ENCODE peak calls at places on chromosome 19, in seven cellular contexts. T is effector memory CD4-positive, alpha-beta T cell; I is right cardiac atrium; Y is heart left ventricle; P is H1; O is tibial nerve; V is IMR-90. E is an unnamed sample. For H3K27me3 and H3K9me3, the result is how much of the 10 kb centered on the place peaks cover.

GRCh38 chr19:14553042-14553938 is 18.6 kb downstream of the NDUFB7 start:
- DNase-seq in T (no peak), Y (no peak), V (no peak), P (no peak), O (no peak), I (peak), E (no peak)

GRCh38 chr19:47113446-47114348 is at the start of gene ZC3H4:
- DNase-seq in Y (peak), I (peak), P (peak), V (peak), T (peak), O (peak), E (peak)

GRCh38 chr19:42199440-42200115 is 17.9 kb downstream of the DEDD2 start:
- DNase-seq in V (no peak), Y (peak), I (peak), T (peak), O (no peak), P (no peak), E (no peak)

GRCh38 chr19:37992761-37993160 is 85.8 kb downstream of the SIPA1L3 start:
- DNase-seq in V (no peak), I (no peak), P (no peak), O (no peak), Y (no peak), T (no peak), E (no peak)

GRCh38 chr19:40778865-40779284 is 828 bp downstream of the RAB4B start:
- DNase-seq in T (no peak), V (peak), O (no peak), P (no peak), Y (no peak), I (no peak), E (no peak)

GRCh38 chr19:42511340-42511739 is 16.9 kb downstream of the CEACAM1 start:
- DNase-seq in P (peak), I (no peak), T (no peak), Y (no peak), V (no peak), O (no peak), E (no peak)

GRCh38 chr19:31274266-31274963 is 74.8 kb downstream of the TSHZ3 start:
- DNase-seq in P (no peak), O (no peak), Y (no peak), I (peak), V (no peak), T (no peak), E (no peak)

GRCh38 chr19:45953676-45954075 is 20.0 kb downstream of the NOVA2 start:
- DNase-seq in V (no peak), O (no peak), T (no peak), Y (no peak), I (no peak), P (no peak), E (no peak)

GRCh38 chr19:55324705-55325104 is 436 bp downstream of the TMEM150B start:
- DNase-seq in T (no peak), Y (no peak), P (no peak), V (no peak), O (no peak), I (no peak), E (no peak)

GRCh38 chr19:21638776-21639175 is 128.6 kb downstream of the ZNF100 start:
- DNase-seq in I (no peak), V (no peak), P (no peak), T (no peak), Y (no peak), O (no peak), E (no peak)

GRCh38 chr19:39125199-39125553 is 410 bp upstream of the PAK4 start:
- DNase-seq in Y (no peak), V (no peak), P (no peak), T (no peak), O (no peak), I (no peak), E (no peak)

GRCh38 chr19:40191836-40192646 is 815 bp downstream of the MAP3K10 start:
- DNase-seq in I (peak), Y (peak), O (no peak), V (peak), T (no peak), P (peak), E (no peak)

GRCh38 chr19:41218615-41219507 is at the start of gene AXL:
- DNase-seq in V (peak), P (peak), Y (peak), T (no peak), I (peak), O (peak), E (peak)

GRCh38 chr19:53775524-53775923 is 48.6 kb downstream of the NLRP12 start:
- DNase-seq in T (no peak), V (no peak), Y (no peak), P (no peak), O (no peak), I (no peak), E (no peak)

GRCh38 chr19:2271516-2272103 is 10.4 kb downstream of the PEAK3 start:
- DNase-seq in P (no peak), O (no peak), T (no peak), I (no peak), Y (peak), V (peak), E (no peak)

GRCh38 chr19:39246951-39247669 is 1.5 kb downstream of the IFNL4 start:
- DNase-seq in O (no peak), V (no peak), I (peak), P (peak), Y (no peak), T (no peak), E (no peak)

GRCh38 chr19:35204799-35205732 is 23.5 kb downstream of the FAM187B start:
- DNase-seq in P (no peak), O (peak), Y (peak), T (no peak), V (no peak), I (no peak), E (no peak)

GRCh38 chr19:43300206-43300605 is 30.9 kb upstream of the PSG9 start:
- DNase-seq in V (no peak), I (no peak), T (no peak), O (no peak), Y (no peak), P (no peak), E (no peak)

GRCh38 chr19:15195987-15196682 is 4.7 kb downstream of the NOTCH3 start:
- DNase-seq in T (no peak), I (peak), O (no peak), Y (no peak), V (no peak), P (peak), E (peak)

GRCh38 chr19:54439174-54439851 is 9.7 kb upstream of the LENG8 start:
- DNase-seq in Y (peak), I (no peak), V (no peak), P (peak), O (peak), T (no peak), E (no peak)

GRCh38 chr19:41619018-41619571 is 7.8 kb downstream of the CEACAM4 start:
- DNase-seq in T (no peak), O (no peak), I (no peak), V (no peak), Y (no peak), P (no peak), E (no peak)

GRCh38 chr19:55340784-55341147 is 1.1 kb downstream of the KMT5C start:
- DNase-seq in O (no peak), V (no peak), Y (no peak), T (no peak), I (peak), P (no peak), E (no peak)

GRCh38 chr19:10334340-10335148 is 1.2 kb upstream of the RAVER1 start:
- DNase-seq in T (peak), O (peak), I (peak), V (peak), P (peak), Y (peak), E (no peak)

GRCh38 chr19:16301999-16302694 is 22.5 kb upstream of the KLF2 start:
- DNase-seq in T (no peak), V (peak), Y (no peak), O (no peak), I (peak), P (no peak), E (no peak)

GRCh38 chr19:41959056-41960053 is at the start of gene RABAC1:
- DNase-seq in T (peak), P (peak), O (peak), V (peak), I (peak), Y (peak), E (peak)

GRCh38 chr19:3073931-3074595 is 11.8 kb upstream of the TLE5 start:
- DNase-seq in Y (no peak), V (no peak), O (no peak), I (peak), P (peak), T (no peak), E (no peak)

GRCh38 chr19:30880551-30880950 is 468.7 kb downstream of the TSHZ3 start:
- DNase-seq in T (no peak), O (no peak), Y (no peak), V (no peak), P (no peak), I (no peak), E (no peak)

GRCh38 chr19:14090509-14091085 is at the start of gene SAMD1:
- DNase-seq in P (peak), O (peak), Y (peak), I (peak), V (peak), T (peak), E (no peak)

GRCh38 chr19:32063601-32064000 is 281.8 kb upstream of the ZNF507 start:
- DNase-seq in I (no peak), T (no peak), V (no peak), O (no peak), Y (peak), P (no peak), E (no peak)

GRCh38 chr19:43464089-43464775 is 1.2 kb downstream of the LYPD3 start:
- DNase-seq in T (no peak), O (peak), V (no peak), Y (peak), I (peak), P (peak), E (no peak)

GRCh38 chr19:12834418-12834943 is at the start of gene RTBDN:
- DNase-seq in I (no peak), Y (no peak), P (no peak), O (no peak), T (no peak), V (no peak), E (no peak)

GRCh38 chr19:12833747-12834417 is 497 bp downstream of the RTBDN start:
- DNase-seq in O (no peak), T (peak), I (peak), Y (no peak), P (peak), V (no peak), E (no peak)

GRCh38 chr19:12833418-12833746 is 997 bp downstream of the RTBDN start:
- DNase-seq in P (peak), Y (no peak), V (no peak), T (no peak), O (no peak), I (no peak), E (no peak)

GRCh38 chr19:12836529-12836863 is 1.8 kb upstream of the MAST1 start:
- DNase-seq in T (no peak), V (no peak), P (no peak), O (no peak), Y (no peak), I (no peak), E (no peak)

DNA sequence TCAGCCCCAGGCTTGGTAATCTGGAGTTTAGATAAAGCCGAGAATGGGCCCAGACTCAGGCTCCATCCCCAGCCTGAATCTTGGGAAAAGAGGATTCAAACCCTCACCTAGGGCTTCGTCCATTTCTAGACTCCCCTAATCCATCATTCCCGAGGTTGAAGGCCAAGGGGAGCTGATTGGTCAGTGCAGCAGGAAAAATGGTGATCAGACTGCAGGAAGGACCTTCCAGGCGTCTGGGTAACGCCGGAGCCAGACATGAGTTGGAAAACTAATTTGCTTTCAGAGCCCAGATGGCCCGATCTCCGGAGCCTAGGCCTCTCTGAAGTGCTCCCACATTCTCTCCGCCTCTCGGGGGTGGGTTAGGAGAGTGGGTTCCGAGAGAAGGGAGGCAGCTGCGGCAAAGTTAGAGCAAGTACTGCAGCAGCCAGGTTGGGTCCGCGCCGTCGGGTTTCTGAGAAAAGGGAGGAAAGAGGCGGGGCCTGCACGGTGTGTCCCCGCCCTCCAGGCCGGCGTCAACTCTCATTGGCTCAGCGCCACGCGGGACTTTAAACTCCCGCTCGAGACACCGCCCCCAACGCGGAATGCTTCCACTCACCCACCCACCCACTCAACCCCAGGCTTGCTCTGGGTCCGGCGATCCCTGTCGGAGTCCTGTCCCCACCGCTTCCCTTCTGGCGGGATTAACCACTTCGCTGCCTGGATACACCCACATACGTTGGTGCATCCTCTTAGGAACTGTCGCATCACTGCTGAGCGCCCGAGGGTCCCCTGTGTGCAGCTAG is 788 bp upstream of the RTBDN start:
- DNase-seq in V (no peak), I (peak), P (peak), Y (no peak), O (no peak), T (no peak), E (no peak)
- H3K27me3 ChIP-seq in V (half or more), I (under half), P (under half), Y (half or more), O (under half), T (half or more), E (under half)

DNA sequence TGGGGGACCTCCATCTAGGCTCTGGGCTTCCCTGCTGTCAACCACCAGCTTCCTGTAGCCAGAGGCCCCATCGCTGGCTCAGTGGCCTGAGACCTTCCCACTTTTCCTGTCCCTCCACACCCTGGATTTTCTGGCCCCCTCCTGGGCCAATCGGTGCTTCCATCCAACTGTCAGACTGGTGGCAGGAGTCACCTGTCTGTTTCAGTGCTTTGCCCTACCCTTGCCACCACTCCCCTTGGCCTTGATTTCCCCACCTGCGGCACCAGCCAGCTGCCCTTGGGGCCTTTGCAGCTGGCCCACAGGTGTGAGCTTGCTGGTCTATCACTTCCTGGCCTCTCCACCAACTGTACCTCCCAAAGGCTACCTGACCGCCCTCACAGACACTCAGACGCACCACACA is 12.5 kb downstream of the VSIG10L start:
- DNase-seq in Y (no peak), V (no peak), T (no peak), I (peak), P (no peak), O (no peak), E (no peak)
- H3K9me3 ChIP-seq in Y (under half), V (under half), T (under half), I (under half), P (under half), O (under half), E (under half)

GRCh38 chr19:4403005-4403761 is 743 bp downstream of the CHAF1A start:
- DNase-seq in V (no peak), P (no peak), Y (peak), I (peak), O (no peak), T (no peak), E (no peak)
- H3K4me3 ChIP-seq in V (peak), P (peak), Y (peak), I (peak), O (peak), T (peak), E (peak)

DNA sequence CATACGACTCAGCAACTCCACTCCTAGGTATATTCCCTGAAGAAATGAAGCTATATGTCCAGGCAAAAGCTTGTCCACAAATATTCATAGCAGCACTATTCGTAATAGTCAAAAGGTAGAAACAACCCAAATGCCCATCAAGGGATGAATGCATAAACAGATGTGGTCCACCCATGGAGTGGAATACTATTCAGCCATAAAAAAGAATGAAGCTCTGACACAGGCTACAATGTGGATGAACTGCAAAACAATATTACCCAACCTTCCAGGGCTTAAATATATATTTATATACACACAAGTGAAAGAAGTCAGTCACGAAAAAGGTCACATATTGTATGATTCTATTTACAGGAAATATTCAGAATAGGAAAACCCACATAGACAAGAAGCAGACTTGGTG is 19.7 kb downstream of the RFX2 start:
- DNase-seq in P (no peak), O (no peak), Y (no peak), V (no peak), T (no peak), I (no peak), E (no peak)
- H3K27me3 ChIP-seq in P (under half), O (under half), Y (under half), V (under half), T (under half), I (under half), E (under half)

GRCh38 chr19:57623091-57623490 is 9.0 kb downstream of the ZNF134 start:
- DNase-seq in P (no peak), T (no peak), Y (no peak), O (no peak), I (no peak), V (no peak), E (no peak)
- H3K9me3 ChIP-seq in P (half or more), T (half or more), Y (half or more), O (under half), I (under half), V (half or more), E (under half)

GRCh38 chr19:49361438-49362047 is 673 bp downstream of the TEAD2 start:
- DNase-seq in O (peak), P (no peak), Y (peak), T (no peak), I (peak), V (peak), E (no peak)
- H3K4me3 ChIP-seq in O (peak), P (peak), Y (peak), T (no peak), I (peak), V (peak), E (peak)

DNA sequence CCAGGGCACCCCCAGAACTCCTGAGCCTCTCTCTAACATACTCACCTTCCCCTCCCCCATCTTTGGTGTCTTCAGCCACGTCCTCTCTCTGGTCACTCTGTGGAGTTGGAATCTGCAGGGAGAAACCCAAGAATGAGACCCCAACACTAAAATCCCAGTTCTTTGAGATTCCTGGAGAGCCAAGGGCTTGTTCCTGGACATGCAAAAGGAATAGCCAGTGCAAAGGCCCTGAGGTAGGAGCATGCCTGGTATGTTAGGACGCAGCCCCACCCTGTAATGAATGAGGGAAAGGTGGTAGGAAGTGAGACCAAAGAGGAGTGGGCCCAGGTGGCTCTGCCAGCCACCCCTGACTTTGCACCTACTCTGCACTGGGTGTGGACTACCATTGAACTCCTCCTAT is 2.4 kb upstream of the LPAR2 start:
- DNase-seq in T (no peak), P (no peak), I (no peak), Y (no peak), V (no peak), O (no peak), E (no peak)
- H3K27me3 ChIP-seq in T (under half), P (under half), I (under half), Y (under half), V (under half), O (under half), E (under half)

E was measured in iPS DF 6.9.